ENCODE peak calls at places on chromosomes 13 and 19, in four cellular contexts. H is ascending aorta, R is foreskin fibroblast, Q is fibroblast of mammary gland. C is an unnamed sample.

GRCh38 chr13:68345963-68346362 is 1115.8 kb upstream of the PCDH9 start:
- DNase-seq in R (no peak), H (no peak), Q (no peak), C (no peak)

GRCh38 chr13:38228322-38228721 is 121.3 kb upstream of the UFM1 start:
- DNase-seq in Q (no peak), R (no peak), H (no peak), C (no peak)

GRCh38 chr19:11860721-11861120 is 12.2 kb downstream of the ZNF439 start:
- DNase-seq in R (no peak), H (no peak), Q (no peak), C (no peak)

GRCh38 chr19:5971714-5972354 is 6.1 kb downstream of the RANBP3 start:
- DNase-seq in H (no peak), R (no peak), Q (no peak), C (no peak)

GRCh38 chr19:17266026-17266425 is 1.2 kb upstream of the BABAM1 start:
- DNase-seq in Q (no peak), H (no peak), R (no peak), C (no peak)

GRCh38 chr13:64817721-64818120 is 2412.4 kb downstream of the PCDH9 start:
- DNase-seq in R (peak), H (no peak), Q (no peak), C (no peak)

GRCh38 chr13:114279146-114279545 is 2.3 kb upstream of the UPF3A start:
- DNase-seq in H (no peak), R (no peak), Q (no peak), C (no peak)

GRCh38 chr13:95784161-95784880 is 107.4 kb downstream of the DNAJC3 start:
- DNase-seq in R (peak), H (no peak), Q (peak), C (peak)

GRCh38 chr19:6987850-6988249 is 33.4 kb downstream of the MBD3L2B start:
- DNase-seq in H (no peak), R (no peak), Q (no peak), C (no peak)

GRCh38 chr19:28393574-28394336 is 819.2 kb downstream of the UQCRFS1 start:
- DNase-seq in Q (peak), H (no peak), R (no peak), C (no peak)

GRCh38 chr19:17246681-17247425 is 1.1 kb upstream of the NR2F6 start:
- DNase-seq in Q (peak), H (no peak), R (peak), C (no peak)

GRCh38 chr13:110114351-110114750 is 192.6 kb downstream of the COL4A1 start:
- DNase-seq in H (no peak), Q (peak), R (peak), C (no peak)

GRCh38 chr13:99237981-99238662 is 20.1 kb downstream of the GPR18 start:
- DNase-seq in R (no peak), H (no peak), Q (no peak), C (no peak)

GRCh38 chr19:2476451-2477140 is 669 bp downstream of the GADD45B start:
- DNase-seq in R (peak), H (peak), Q (peak), C (no peak)

GRCh38 chr13:50707533-50708096 is 135.9 kb downstream of the DLEU7 start:
- DNase-seq in H (no peak), R (no peak), Q (no peak), C (no peak)

GRCh38 chr19:13002970-13003540 is 7.8 kb downstream of the NFIX start:
- DNase-seq in H (no peak), R (no peak), Q (no peak), C (no peak)

GRCh38 chr19:35177377-35178274 is 23.1 kb downstream of the FXYD5 start:
- DNase-seq in Q (no peak), H (no peak), R (no peak), C (no peak)

GRCh38 chr19:45716314-45717130 is 14.2 kb downstream of the FBXO46 start:
- DNase-seq in Q (peak), R (no peak), H (no peak), C (no peak)

GRCh38 chr13:62512194-62513141 is 1096.8 kb upstream of the PCDH20 start:
- DNase-seq in Q (peak), R (peak), H (peak), C (no peak)

GRCh38 chr19:17772172-17772571 is 20.9 kb downstream of the FCHO1 start:
- DNase-seq in H (no peak), Q (peak), R (no peak), C (no peak)

GRCh38 chr19:29564574-29565005 is 38.8 kb downstream of the VSTM2B start:
- DNase-seq in H (no peak), Q (no peak), R (no peak), C (no peak)

GRCh38 chr19:13842294-13843103 is 34.4 kb upstream of the NANOS3 start:
- DNase-seq in R (peak), Q (peak), H (peak), C (no peak)

GRCh38 chr19:46861691-46862503 is 1.1 kb downstream of the ARHGAP35 start:
- DNase-seq in H (peak), R (no peak), Q (peak), C (no peak)

GRCh38 chr13:51844862-51845573 is at the start of gene TMEM272:
- DNase-seq in H (no peak), Q (peak), R (no peak), C (no peak)

GRCh38 chr19:17248011-17248776 is 2.5 kb upstream of the NR2F6 start:
- DNase-seq in R (no peak), H (no peak), Q (no peak), C (no peak)

GRCh38 chr13:44141725-44142539 is 231.7 kb upstream of the SERP2 start:
- DNase-seq in H (peak), R (peak), Q (peak), C (peak)

GRCh38 chr13:31733066-31733465 is 6.3 kb upstream of the RXFP2 start:
- DNase-seq in H (no peak), Q (no peak), R (no peak), C (no peak)

GRCh38 chr13:37226966-37227365 is 121.5 kb upstream of the CSNK1A1L start:
- DNase-seq in H (no peak), Q (peak), R (no peak), C (peak)

GRCh38 chr13:102914629-102914935 is 68.8 kb downstream of the ERCC5 start:
- DNase-seq in H (no peak), Q (no peak), R (no peak), C (no peak)

GRCh38 chr13:108728370-108728769 is 99.0 kb downstream of the MYO16 start:
- DNase-seq in Q (no peak), R (no peak), H (no peak), C (no peak)

GRCh38 chr19:33905937-33906577 is 109.4 kb downstream of the KCTD15 start:
- DNase-seq in H (peak), R (no peak), Q (no peak), C (no peak)

GRCh38 chr19:4454952-4455738 is 2.4 kb downstream of the UBXN6 start:
- DNase-seq in H (peak), Q (peak), R (peak), C (no peak)

GRCh38 chr19:4453232-4454179 is 4.1 kb downstream of the UBXN6 start:
- DNase-seq in H (no peak), Q (no peak), R (no peak), C (no peak)

GRCh38 chr19:4449826-4450075 is 7.8 kb downstream of the UBXN6 start:
- DNase-seq in H (no peak), Q (no peak), R (no peak), C (no peak)

GRCh38 chr19:4454621-4454951 is 3.0 kb downstream of the UBXN6 start:
- DNase-seq in H (no peak), Q (no peak), R (no peak), C (no peak)

DNA sequence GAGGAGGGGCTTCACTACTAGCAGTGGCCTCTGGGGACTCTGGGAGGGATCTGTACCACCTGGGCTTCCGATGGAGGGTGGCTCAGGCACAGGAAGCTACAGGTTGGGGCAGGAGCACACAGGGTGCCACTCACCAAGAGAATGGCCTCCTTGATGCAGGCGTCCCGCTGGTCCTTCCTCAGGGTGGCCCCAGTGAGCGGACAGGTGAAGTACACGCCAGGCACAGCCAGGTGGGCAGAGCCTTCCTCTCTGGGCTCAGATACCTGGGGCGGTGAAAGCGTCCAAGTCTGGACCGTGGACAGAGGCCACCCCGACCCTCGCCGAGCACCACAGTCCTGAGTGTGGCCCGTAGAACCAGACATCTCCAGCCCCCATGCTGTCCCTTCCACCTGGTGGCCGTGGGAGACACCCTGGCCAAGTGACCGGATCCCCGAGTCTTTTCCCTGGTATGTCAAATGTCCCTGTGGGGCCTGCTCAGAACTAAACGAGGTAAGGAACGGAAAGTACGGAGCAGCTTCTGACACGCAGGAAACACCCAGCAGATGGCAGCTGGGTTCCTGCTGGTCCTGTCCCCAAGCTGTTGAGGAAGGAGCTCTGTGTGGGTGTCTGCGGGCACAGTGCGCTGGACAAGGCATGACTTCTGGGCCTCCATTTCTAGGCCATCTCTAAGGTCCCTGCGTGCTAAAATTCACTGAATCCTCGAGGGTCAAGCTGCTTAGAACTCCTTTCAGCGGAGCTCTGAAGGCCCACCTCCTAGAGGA is 5.2 kb downstream of the UBXN6 start:
- DNase-seq in Q (no peak), H (no peak), R (no peak), C (no peak)
- TF ChIP-seq CTCF in Q (no peak), H (no peak), R (no peak), C (no peak)

GRCh38 chr13:79917628-79918027 is 423.3 kb downstream of the SPRY2 start:
- DNase-seq in R (no peak), H (no peak), Q (no peak), C (no peak)

GRCh38 chr13:79913141-79913827 is 427.6 kb downstream of the SPRY2 start:
- DNase-seq in H (no peak), R (no peak), Q (no peak), C (no peak)

GRCh38 chr13:79918620-79919019 is 422.3 kb downstream of the SPRY2 start:
- DNase-seq in H (no peak), R (no peak), Q (no peak), C (no peak)

GRCh38 chr13:79915386-79915785 is 425.5 kb downstream of the SPRY2 start:
- DNase-seq in Q (peak), H (no peak), R (no peak), C (no peak)

DNA sequence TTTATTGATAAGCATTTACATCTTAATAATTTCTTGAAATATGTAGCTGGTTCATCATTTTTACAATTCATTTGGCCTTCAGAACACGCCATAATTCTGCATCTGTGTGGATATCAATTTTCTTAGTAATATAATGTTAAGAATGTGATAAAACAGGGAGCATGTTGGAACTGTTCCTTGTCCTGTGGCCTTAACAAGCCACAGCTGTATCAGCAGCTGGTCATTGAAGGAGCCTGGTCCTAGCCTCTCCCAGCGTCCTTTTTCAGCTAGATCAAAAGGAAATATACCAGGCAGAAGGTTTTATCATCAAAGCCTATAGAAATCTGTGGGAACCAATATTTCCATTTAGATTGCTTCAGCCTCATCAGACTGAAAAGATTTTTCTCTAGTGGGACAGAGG is 421.8 kb downstream of the SPRY2 start:
- DNase-seq in R (no peak), Q (no peak), H (no peak), C (no peak)
- TF ChIP-seq CTCF in R (no peak), Q (no peak), H (no peak), C (no peak)

GRCh38 chr13:48656621-48657020 is 2.9 kb downstream of the CYSLTR2 start:
- DNase-seq in Q (no peak), R (no peak), H (no peak), C (no peak)
- TF ChIP-seq CTCF in Q (no peak), R (no peak), H (no peak), C (no peak)

GRCh38 chr19:8308891-8309291 is 733 bp upstream of the CD320 start:
- DNase-seq in H (peak), R (no peak), Q (no peak), C (no peak)

GRCh38 chr19:8306235-8307054 is 1.7 kb downstream of the CD320 start:
- DNase-seq in Q (no peak), R (no peak), H (peak), C (no peak)

GRCh38 chr19:8307965-8308866 is at the start of gene CD320:
- DNase-seq in Q (peak), H (peak), R (peak), C (no peak)

GRCh38 chr19:8305798-8306197 is 2.4 kb downstream of the CD320 start:
- DNase-seq in H (no peak), Q (no peak), R (no peak), C (no peak)

GRCh38 chr19:8307400-8307964 is 676 bp downstream of the CD320 start:
- DNase-seq in R (no peak), H (peak), Q (no peak), C (no peak)
- TF ChIP-seq CTCF in R (no peak), H (no peak), Q (no peak), C (no peak)

C was measured in AG04449.